ENCODE peak calls at places on chromosomes 12 and 14, in five cellular contexts. Z is astrocyte, E is GM23248, X is neural progenitor cell, O is endothelial cell of umbilical vein. W is an unnamed sample.

GRCh38 chr14:55547650-55548315 is 32.2 kb upstream of the KTN1 start:
- DNase-seq in Z (no peak), E (no peak), X (no peak), O (no peak), W (no peak)

GRCh38 chr14:78232666-78233065 is 62.5 kb downstream of the NRXN3 start:
- DNase-seq in Z (no peak), E (no peak), X (no peak), O (no peak), W (no peak)

GRCh38 chr12:111438501-111438900 is 32.8 kb downstream of the SH2B3 start:
- DNase-seq in Z (peak), E (peak), X (peak), O (peak), W (peak)

GRCh38 chr12:132429122-132429931 is 60.6 kb upstream of the FBRSL1 start:
- DNase-seq in Z (no peak), E (no peak), X (peak), O (no peak), W (no peak)

GRCh38 chr14:102540310-102541028 is 30.9 kb upstream of the ANKRD9 start:
- DNase-seq in Z (no peak), E (no peak), X (peak), O (no peak), W (peak)

GRCh38 chr14:40362856-40363255 is 930.6 kb upstream of the FBXO33 start:
- DNase-seq in Z (no peak), E (no peak), X (peak), O (no peak), W (peak)

GRCh38 chr14:100604709-100605108 is 17.5 kb upstream of the BEGAIN start:
- DNase-seq in Z (no peak), E (no peak), X (no peak), O (no peak), W (no peak)

GRCh38 chr12:59113831-59114273 is 193.5 kb upstream of the LRIG3 start:
- DNase-seq in Z (peak), E (peak), X (peak), O (peak), W (peak)

GRCh38 chr12:121858662-121859572 is at the start of gene HPD:
- DNase-seq in Z (peak), E (peak), X (peak), O (no peak), W (peak)

GRCh38 chr12:29534935-29535334 is 37.4 kb upstream of the OVCH1 start:
- DNase-seq in Z (no peak), E (no peak), X (no peak), O (no peak), W (peak)

GRCh38 chr14:46137786-46138185 is 513.8 kb downstream of the RPL10L start:
- DNase-seq in Z (no peak), E (peak), X (no peak), O (peak), W (no peak)

DNA sequence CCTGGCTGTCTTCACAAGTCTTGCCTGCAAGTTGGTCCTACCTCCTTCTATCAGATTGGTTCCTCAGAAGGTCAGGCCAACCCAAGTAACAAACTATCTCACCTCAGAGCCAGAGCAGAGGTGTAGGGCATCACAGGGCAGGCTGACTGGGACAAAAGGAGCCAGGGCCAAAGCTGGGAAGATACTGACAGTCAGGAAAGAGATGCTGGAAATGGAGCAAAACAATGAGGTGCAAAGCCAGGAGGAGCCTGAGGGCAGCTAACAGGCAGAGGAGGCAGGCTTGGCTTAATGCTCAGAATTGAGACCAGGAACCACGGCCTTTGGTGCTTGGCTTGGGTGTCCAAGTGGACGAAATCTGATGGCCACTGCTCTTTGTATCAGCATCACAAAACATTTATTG is 68.4 kb upstream of the PNMA1 start:
- DNase-seq in Z (no peak), E (no peak), X (no peak), O (no peak), W (no peak)
- H3K9ac ChIP-seq in Z (no peak), E (no peak), X (no peak), O (no peak), W (no peak)

DNA sequence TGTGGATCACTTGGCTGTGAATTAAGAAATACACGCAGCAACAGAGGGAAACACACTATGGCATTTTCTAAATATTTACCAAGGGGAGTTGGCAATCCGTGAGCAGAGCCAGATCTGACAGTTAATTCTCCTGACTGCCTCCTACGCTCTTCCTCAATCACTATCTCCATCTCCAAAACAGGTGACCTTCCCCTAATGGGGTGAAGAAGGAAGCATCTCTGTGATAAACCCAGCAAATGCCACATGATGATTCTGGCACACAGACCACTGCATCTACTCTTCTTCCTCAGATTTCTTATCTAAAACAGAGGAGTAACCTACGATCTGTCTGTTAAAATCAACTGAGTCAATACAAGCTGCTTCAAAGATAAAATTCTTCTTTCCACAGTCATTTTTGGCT is 4.4 kb downstream of the SPTB start:
- DNase-seq in Z (no peak), E (no peak), X (no peak), O (no peak), W (no peak)
- TF ChIP-seq EZH2 in Z (no peak), E (no peak), X (no peak), O (no peak), W (no peak)

GRCh38 chr12:26830358-26830757 is 2.6 kb downstream of the ITPR2 start:
- DNase-seq in Z (no peak), E (no peak), X (no peak), O (no peak), W (no peak)
- H3K27ac ChIP-seq in Z (no peak), E (no peak), X (no peak), O (peak), W (no peak)

DNA sequence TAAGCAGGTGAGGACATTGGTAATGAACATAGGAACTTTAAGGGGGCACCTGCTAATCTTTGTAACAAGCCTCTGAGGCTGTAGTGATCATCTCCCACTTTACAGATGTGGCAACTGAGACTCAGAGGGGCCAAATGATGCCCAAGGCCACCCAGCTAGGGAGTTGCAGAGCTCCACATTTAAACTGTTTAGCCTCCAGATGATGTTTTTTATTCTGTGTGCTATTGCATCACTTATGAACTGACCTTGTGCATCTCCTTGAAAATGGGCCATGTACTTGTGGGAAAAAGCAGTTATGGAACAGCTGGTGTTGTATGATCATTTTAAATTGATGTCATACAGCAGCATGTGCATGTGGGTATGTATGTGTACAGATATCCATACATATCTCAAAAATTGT is 41.4 kb downstream of the TPCN1 start:
- DNase-seq in Z (no peak), E (no peak), X (no peak), O (no peak), W (peak)
- H3K9ac ChIP-seq in Z (no peak), E (no peak), X (no peak), O (no peak), W (no peak)

GRCh38 chr14:50363734-50364113 is 33.0 kb downstream of the CDKL1 start:
- DNase-seq in Z (no peak), E (peak), X (no peak), O (peak), W (no peak)
- TF ChIP-seq EZH2 in Z (no peak), E (no peak), X (no peak), O (no peak), W (no peak)

DNA sequence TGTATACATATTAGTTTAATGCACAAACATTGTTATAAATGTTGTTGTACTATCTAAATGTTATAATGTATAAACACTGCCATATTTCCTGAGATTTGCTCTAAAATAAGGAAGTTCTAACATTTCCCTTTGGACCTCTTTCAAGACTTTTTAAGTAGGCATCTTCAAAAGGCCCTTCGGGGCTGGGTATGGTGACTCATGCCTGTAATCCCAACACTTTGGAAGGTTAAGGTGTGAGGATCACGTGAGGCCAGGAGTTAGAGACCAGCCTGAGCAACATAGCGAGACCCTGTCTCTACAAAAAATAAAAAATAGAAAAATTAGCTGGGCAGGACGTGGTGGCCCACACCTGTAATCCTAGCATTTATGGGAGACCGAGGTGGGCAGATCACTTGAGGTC is 35.5 kb downstream of the FBLN5 start:
- DNase-seq in Z (no peak), E (no peak), X (no peak), O (no peak), W (no peak)
- H3K27ac ChIP-seq in Z (no peak), E (no peak), X (no peak), O (no peak), W (no peak)

DNA sequence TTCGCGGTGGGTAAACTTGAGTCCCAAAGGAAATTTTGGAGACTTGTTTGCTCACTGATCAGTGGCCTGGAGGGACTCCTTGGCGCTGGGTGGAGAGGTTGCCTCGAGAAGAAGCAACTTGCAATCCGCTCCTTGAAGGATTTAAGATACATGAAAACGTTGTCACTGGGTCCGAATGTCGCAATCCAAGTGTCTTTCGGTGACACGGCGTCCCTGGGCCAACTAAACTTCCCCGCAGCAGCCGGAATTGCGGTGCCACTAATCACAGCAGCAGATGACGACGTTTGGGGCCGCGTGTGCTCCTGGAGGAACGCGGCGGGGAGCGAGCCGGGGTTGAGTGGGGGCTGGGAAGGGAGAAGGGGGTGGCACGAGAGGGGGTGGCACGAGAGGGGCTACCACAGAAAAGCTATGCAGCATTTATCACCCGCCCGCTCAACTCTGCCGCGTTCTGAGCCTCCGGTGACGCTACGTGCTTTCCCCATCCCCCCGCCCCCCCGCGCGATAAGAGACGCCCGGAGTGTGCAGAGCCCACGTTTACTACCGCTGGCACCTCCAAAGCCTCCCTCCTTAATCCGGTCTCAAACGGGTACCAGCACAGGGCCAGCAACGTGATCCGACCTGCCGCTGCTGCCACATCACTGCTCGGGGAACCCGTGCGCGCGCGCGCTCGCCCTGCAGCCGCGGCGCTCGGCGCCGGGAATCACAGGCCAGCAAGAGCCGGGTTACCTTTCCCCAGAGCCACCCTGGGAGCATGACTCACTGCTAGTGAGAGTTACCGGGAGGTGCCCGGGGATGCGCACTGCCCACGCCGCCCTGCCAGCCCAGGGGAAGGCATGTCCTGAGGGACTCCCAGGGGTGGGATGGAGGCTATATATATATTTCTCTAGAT is 858 bp upstream of the BHLHE41 start:
- DNase-seq in Z (peak), E (peak), X (peak), O (peak), W (peak)
- H3K9ac ChIP-seq in Z (peak), E (peak), X (no peak), O (peak), W (peak)

W was measured in fibroblast of lung.